ENCODE peak calls at places on chromosomes 16 and 17, in six cellular contexts. B is GDM1; F is A549; A is lower lobe of right lung; Y is activated CD8-positive, alpha-beta T cell treated with anti-CD3 and anti-CD28 coated beads for 36 hours; M is C1 segment of cervical spinal cord. K is an unnamed sample.

GRCh38 chr17:68906638-68907037 is 48.6 kb downstream of the ABCA8 start:
- DNase-seq in B (no peak), F (no peak), A (no peak), Y (no peak), M (no peak), K (no peak)

GRCh38 chr16:11224096-11224893 is 31.7 kb downstream of the SOCS1 start:
- DNase-seq in B (peak; percentile 49), F (no peak), A (peak; percentile 91), Y (peak; percentile 91), M (no peak), K (peak; percentile 93)

GRCh38 chr16:84348386-84348785 is 20.0 kb upstream of the ATP2C2 start:
- DNase-seq in B (no peak), F (no peak), A (no peak), Y (no peak), M (no peak), K (no peak)

GRCh38 chr17:49201481-49201927 is 8.9 kb downstream of the GNGT2 start:
- DNase-seq in B (no peak), F (no peak), A (no peak), Y (no peak), M (no peak), K (no peak)

GRCh38 chr17:76152580-76152979 is 11.5 kb upstream of the FOXJ1 start:
- DNase-seq in B (no peak), F (no peak), A (no peak), Y (no peak), M (no peak), K (peak; percentile 67)

GRCh38 chr17:40167685-40168261 is 9.5 kb upstream of the RAPGEFL1 start:
- DNase-seq in B (no peak), F (no peak), A (no peak), Y (no peak), M (no peak), K (no peak)

GRCh38 chr17:20009302-20010098 is at the start of gene SPECC1:
- DNase-seq in B (peak; percentile 82), F (peak; percentile 48), A (peak; percentile 53), Y (peak; percentile 86), M (no peak), K (peak; percentile 94)

GRCh38 chr17:68353121-68353521 is 61.8 kb downstream of the ARSG start:
- DNase-seq in B (no peak), F (no peak), A (no peak), Y (no peak), M (no peak), K (no peak)

GRCh38 chr16:49452568-49452967 is 79.0 kb downstream of the C16orf78 start:
- DNase-seq in B (no peak), F (no peak), A (no peak), Y (no peak), M (no peak), K (peak; percentile 68)

GRCh38 chr16:26263406-26263805 is 571.6 kb downstream of the HS3ST4 start:
- DNase-seq in B (no peak), F (no peak), A (no peak), Y (no peak), M (no peak), K (no peak)

GRCh38 chr17:33520404-33521032 is 227.4 kb upstream of the ASIC2 start:
- DNase-seq in B (peak; percentile 14), F (peak; percentile 61), A (peak; percentile 51), Y (peak; percentile 71), M (no peak), K (no peak)

GRCh38 chr17:42276359-42276608 is at the start of gene STAT5B:
- DNase-seq in B (peak; percentile 60), F (peak; percentile 83), A (peak; percentile 84), Y (peak; percentile 64), M (no peak), K (peak; percentile 92)

GRCh38 chr16:3131755-3132377 is 3.0 kb upstream of the ZNF213 start:
- DNase-seq in B (peak; percentile 4), F (no peak), A (no peak), Y (peak; percentile 73), M (no peak), K (no peak)

GRCh38 chr16:35184356-35184870 is 1725.0 kb downstream of the TP53TG3F start:
- DNase-seq in B (no peak), F (no peak), A (no peak), Y (no peak), M (no peak), K (no peak)

GRCh38 chr17:46167826-46168569 is 25.2 kb downstream of the KANSL1 start:
- DNase-seq in B (no peak), F (no peak), A (no peak), Y (no peak), M (no peak), K (peak; percentile 71)

GRCh38 chr16:31529398-31530312 is 2.0 kb downstream of the AHSP start:
- DNase-seq in B (no peak), F (no peak), A (peak; percentile 56), Y (peak; percentile 7), M (no peak), K (no peak)

GRCh38 chr17:63699638-63700527 is at the start of gene LIMD2:
- DNase-seq in B (peak; percentile 44), F (peak; percentile 69), A (peak; percentile 77), Y (peak; percentile 87), M (no peak), K (peak; percentile 87)

GRCh38 chr17:41942626-41943025 is 12.2 kb downstream of the ODAD4 start:
- DNase-seq in B (no peak), F (no peak), A (no peak), Y (no peak), M (no peak), K (no peak)

GRCh38 chr17:59423137-59423703 is 91.8 kb downstream of the YPEL2 start:
- DNase-seq in B (no peak), F (peak; percentile 42), A (no peak), Y (no peak), M (no peak), K (peak; percentile 81)

GRCh38 chr16:19282101-19282500 is 3.4 kb upstream of the CLEC19A start:
- DNase-seq in B (no peak), F (no peak), A (no peak), Y (no peak), M (no peak), K (no peak)